ENCODE peak calls at places on chromosomes 6 and 20, in seven cellular contexts. D is stimulated activated CD4-positive, alpha-beta T cell treated with anti-CD3 and anti-CD28 coated beads, TNF-alpha, amount 100 ng/mL, for 24 hours; K is HCT116; E is GM10248; L is left ventricle myocardium inferior; I is psoas muscle; N is iris pigment epithelial cell. Z is an unnamed sample.

GRCh38 chr6:109372070-109372585 is 10.1 kb downstream of the CD164 start:
- DNase-seq in N (peak), D (no peak), I (no peak), K (no peak), L (no peak), E (no peak), Z (no peak)

GRCh38 chr6:111113731-111114438 is 26.6 kb downstream of the SLC16A10 start:
- DNase-seq in D (peak), L (peak), E (no peak), I (peak), K (no peak), N (peak), Z (peak)

GRCh38 chr6:25250878-25251277 is 28.3 kb upstream of the CARMIL1 start:
- DNase-seq in D (no peak), E (peak), N (peak), L (no peak), K (peak), I (no peak), Z (no peak)

GRCh38 chr6:147161974-147162495 is 42.2 kb upstream of the STXBP5 start:
- DNase-seq in D (no peak), K (no peak), L (no peak), E (no peak), N (peak), I (no peak), Z (no peak)

GRCh38 chr6:4322846-4323309 is 187.5 kb upstream of the ECI2 start:
- DNase-seq in I (peak), D (no peak), E (no peak), N (peak), K (no peak), L (no peak), Z (no peak)

GRCh38 chr20:60053125-60053812 is 95.0 kb downstream of the CDH26 start:
- DNase-seq in I (no peak), E (no peak), K (no peak), L (no peak), D (no peak), N (no peak), Z (no peak)

GRCh38 chr6:85126448-85127178 is 323.3 kb upstream of the NT5E start:
- DNase-seq in K (peak), N (peak), E (peak), L (peak), D (no peak), I (peak), Z (no peak)

GRCh38 chr20:47964174-47964573 is 178.9 kb upstream of the SULF2 start:
- DNase-seq in E (no peak), K (no peak), I (no peak), D (no peak), L (no peak), N (no peak), Z (no peak)

GRCh38 chr6:170040115-170040500 is 250.8 kb downstream of the DLL1 start:
- DNase-seq in D (no peak), E (no peak), K (no peak), I (no peak), L (no peak), N (no peak), Z (no peak)

GRCh38 chr6:41599015-41599835 is 39.0 kb upstream of the MDFI start:
- DNase-seq in I (peak), N (no peak), D (no peak), L (no peak), K (no peak), E (no peak), Z (no peak)

GRCh38 chr6:52577778-52578473 is 1.1 kb upstream of the TRAM2 start:
- DNase-seq in E (no peak), L (no peak), I (no peak), K (no peak), D (no peak), N (no peak), Z (no peak)

GRCh38 chr6:106281661-106282060 is 43.9 kb downstream of the ATG5 start:
- DNase-seq in N (no peak), E (no peak), L (no peak), I (no peak), D (no peak), K (no peak), Z (no peak)

GRCh38 chr20:41287327-41287726 is 30.2 kb downstream of the ZHX3 start:
- DNase-seq in K (no peak), D (no peak), I (no peak), E (no peak), N (peak), L (no peak), Z (no peak)

GRCh38 chr20:33827109-33827508 is 16.0 kb downstream of the CHMP4B start:
- DNase-seq in I (no peak), K (no peak), N (no peak), D (no peak), L (no peak), E (no peak), Z (no peak)

GRCh38 chr6:134235937-134236751 is 81.8 kb downstream of the SGK1 start:
- DNase-seq in I (no peak), D (no peak), K (no peak), N (peak), E (peak), L (no peak), Z (no peak)

GRCh38 chr20:6074784-6075183 is 20.9 kb upstream of the LRRN4 start:
- DNase-seq in K (no peak), E (no peak), D (no peak), N (no peak), L (no peak), I (no peak), Z (no peak)

GRCh38 chr6:83518946-83519489 is 6.7 kb downstream of the PRSS35 start:
- DNase-seq in D (no peak), N (peak), I (no peak), K (no peak), L (no peak), E (no peak), Z (no peak)

GRCh38 chr6:150753404-150754184 is 111.9 kb upstream of the MTHFD1L start:
- DNase-seq in K (no peak), I (no peak), N (no peak), E (no peak), L (no peak), D (no peak), Z (no peak)

GRCh38 chr6:116616757-116617093 is 446 bp downstream of the RSPH4A start:
- DNase-seq in D (no peak), E (peak), L (no peak), K (no peak), N (no peak), I (peak), Z (peak)

GRCh38 chr6:89518352-89519055 is 85.6 kb downstream of the ANKRD6 start:
- DNase-seq in L (no peak), K (no peak), E (no peak), D (no peak), I (no peak), N (no peak), Z (no peak)

GRCh38 chr20:35561268-35561667 is 19.4 kb downstream of the ERGIC3 start:
- DNase-seq in E (no peak), N (peak), K (no peak), D (no peak), I (peak), L (no peak), Z (no peak)

GRCh38 chr6:144219056-144219685 is 66.0 kb upstream of the UTRN start:
- DNase-seq in K (peak), D (no peak), I (no peak), E (peak), N (peak), L (no peak), Z (no peak)

GRCh38 chr6:87154641-87155271 is 609 bp upstream of the ZNF292 start:
- DNase-seq in E (peak), I (no peak), K (no peak), L (no peak), D (no peak), N (peak), Z (no peak)

GRCh38 chr6:41426438-41426851 is 91.0 kb downstream of the NCR2 start:
- DNase-seq in E (no peak), N (no peak), I (no peak), K (no peak), L (no peak), D (no peak), Z (no peak)

Z was measured in ovary.